ENCODE peak calls at places on chromosomes 5 and 9, in eight cellular contexts. One of them, this sample, is unnamed.

GRCh38 chr5:37833990-37834389 is 5.9 kb downstream of the GDNF start:
- DNase-seq in PC-3: no peak
- DNase-seq in IMR-90: no peak
- DNase-seq in hepatocyte: no peak
- DNase-seq in GM23338: no peak
- DNase-seq in H1: no peak
- DNase-seq in neural progenitor cell: peak; percentile 28
- DNase-seq in GM23248: no peak
- DNase-seq in this sample: no peak

GRCh38 chr5:178069909-178070308 is 43.4 kb upstream of the N4BP3 start:
- DNase-seq in H1: no peak
- DNase-seq in IMR-90: peak; percentile 26
- DNase-seq in hepatocyte: peak; percentile 35
- DNase-seq in GM23248: peak; percentile 50
- DNase-seq in PC-3: peak; percentile 70
- DNase-seq in neural progenitor cell: peak; percentile 63
- DNase-seq in GM23338: peak; percentile 90
- DNase-seq in this sample: no peak

GRCh38 chr5:137344723-137345322 is 154.3 kb downstream of the SPOCK1 start:
- DNase-seq in IMR-90: peak; percentile 53
- DNase-seq in GM23248: peak; percentile 74
- DNase-seq in hepatocyte: peak; percentile 39
- DNase-seq in PC-3: peak; percentile 76
- DNase-seq in neural progenitor cell: peak; percentile 64
- DNase-seq in GM23338: peak; percentile 85
- DNase-seq in H1: peak; percentile 9
- DNase-seq in this sample: no peak

GRCh38 chr5:180596668-180597231 is 5.5 kb upstream of the SCGB3A1 start:
- DNase-seq in PC-3: no peak
- DNase-seq in hepatocyte: no peak
- DNase-seq in GM23248: no peak
- DNase-seq in GM23338: no peak
- DNase-seq in IMR-90: no peak
- DNase-seq in H1: no peak
- DNase-seq in neural progenitor cell: no peak
- DNase-seq in this sample: no peak

GRCh38 chr5:166074839-166075481 is 2216.5 kb upstream of the WWC1 start:
- DNase-seq in neural progenitor cell: peak; percentile 48
- DNase-seq in H1: no peak
- DNase-seq in GM23338: peak; percentile 74
- DNase-seq in PC-3: no peak
- DNase-seq in hepatocyte: no peak
- DNase-seq in IMR-90: no peak
- DNase-seq in GM23248: no peak
- DNase-seq in this sample: no peak

GRCh38 chr9:77433675-77434445 is 214.3 kb downstream of the GNA14 start:
- DNase-seq in PC-3: peak; percentile 64
- DNase-seq in neural progenitor cell: peak; percentile 78
- DNase-seq in GM23338: peak; percentile 88
- DNase-seq in hepatocyte: peak; percentile 85
- DNase-seq in GM23248: peak; percentile 87
- DNase-seq in IMR-90: peak; percentile 74
- DNase-seq in H1: no peak
- DNase-seq in this sample: no peak

GRCh38 chr9:71145179-71145578 is 23.8 kb upstream of the TRPM3 start:
- DNase-seq in H1: no peak
- DNase-seq in neural progenitor cell: no peak
- DNase-seq in hepatocyte: peak; percentile 31
- DNase-seq in PC-3: no peak
- DNase-seq in IMR-90: no peak
- DNase-seq in GM23338: no peak
- DNase-seq in GM23248: no peak
- DNase-seq in this sample: no peak

GRCh38 chr9:90801507-90802289 is at the start of gene SYK:
- DNase-seq in H1: no peak
- DNase-seq in hepatocyte: peak; percentile 56
- DNase-seq in neural progenitor cell: peak; percentile 60
- DNase-seq in IMR-90: no peak
- DNase-seq in GM23248: no peak
- DNase-seq in PC-3: peak; percentile 60
- DNase-seq in GM23338: peak; percentile 80
- DNase-seq in this sample: peak; percentile 74

GRCh38 chr5:39102684-39103155 is 28.5 kb upstream of the RICTOR start:
- DNase-seq in IMR-90: peak; percentile 24
- DNase-seq in GM23338: no peak
- DNase-seq in PC-3: no peak
- DNase-seq in neural progenitor cell: no peak
- DNase-seq in hepatocyte: no peak
- DNase-seq in H1: no peak
- DNase-seq in GM23248: peak; percentile 13
- DNase-seq in this sample: no peak

GRCh38 chr5:82601085-82601484 is 322.9 kb upstream of the RPS23 start:
- DNase-seq in neural progenitor cell: no peak
- DNase-seq in H1: no peak
- DNase-seq in hepatocyte: peak; percentile 49
- DNase-seq in IMR-90: no peak
- DNase-seq in GM23248: no peak
- DNase-seq in GM23338: no peak
- DNase-seq in PC-3: no peak
- DNase-seq in this sample: no peak

GRCh38 chr5:151244210-151244609 is 8.8 kb upstream of the GM2A start:
- DNase-seq in PC-3: no peak
- DNase-seq in GM23338: no peak
- DNase-seq in neural progenitor cell: no peak
- DNase-seq in GM23248: no peak
- DNase-seq in hepatocyte: no peak
- DNase-seq in H1: no peak
- DNase-seq in IMR-90: no peak
- DNase-seq in this sample: peak; percentile 15
- H3K4me1 ChIP-seq in PC-3: peaks cover 5% of the 10 kb centered on the region
- H3K4me1 ChIP-seq in GM23338: peaks cover 8% of the 10 kb centered on the region
- H3K4me1 ChIP-seq in neural progenitor cell: no peaks in the 10 kb centered on the region
- H3K4me1 ChIP-seq in GM23248: no peaks in the 10 kb centered on the region
- H3K4me1 ChIP-seq in hepatocyte: no peaks in the 10 kb centered on the region
- H3K4me1 ChIP-seq in H1: peaks cover 6% of the 10 kb centered on the region
- H3K4me1 ChIP-seq in IMR-90: no peaks in the 10 kb centered on the region
- H3K4me1 ChIP-seq in this sample: peaks cover 8% of the 10 kb centered on the region

GRCh38 chr5:150400327-150401075 is 12.2 kb downstream of the CD74 start:
- DNase-seq in PC-3: no peak
- DNase-seq in GM23338: no peak
- DNase-seq in H1: no peak
- DNase-seq in hepatocyte: no peak
- DNase-seq in GM23248: no peak
- DNase-seq in IMR-90: no peak
- DNase-seq in neural progenitor cell: no peak
- DNase-seq in this sample: no peak
- H3K36me3 ChIP-seq in PC-3: peaks cover 40% of the 10 kb centered on the region
- H3K36me3 ChIP-seq in GM23338: peaks cover 11% of the 10 kb centered on the region
- H3K36me3 ChIP-seq in H1: peaks cover 28% of the 10 kb centered on the region
- H3K36me3 ChIP-seq in hepatocyte: no peaks in the 10 kb centered on the region
- H3K36me3 ChIP-seq in GM23248: no peaks in the 10 kb centered on the region
- H3K36me3 ChIP-seq in IMR-90: peaks cover 31% of the 10 kb centered on the region
- H3K36me3 ChIP-seq in neural progenitor cell: no peaks in the 10 kb centered on the region
- H3K36me3 ChIP-seq in this sample: no peaks in the 10 kb centered on the region

DNA sequence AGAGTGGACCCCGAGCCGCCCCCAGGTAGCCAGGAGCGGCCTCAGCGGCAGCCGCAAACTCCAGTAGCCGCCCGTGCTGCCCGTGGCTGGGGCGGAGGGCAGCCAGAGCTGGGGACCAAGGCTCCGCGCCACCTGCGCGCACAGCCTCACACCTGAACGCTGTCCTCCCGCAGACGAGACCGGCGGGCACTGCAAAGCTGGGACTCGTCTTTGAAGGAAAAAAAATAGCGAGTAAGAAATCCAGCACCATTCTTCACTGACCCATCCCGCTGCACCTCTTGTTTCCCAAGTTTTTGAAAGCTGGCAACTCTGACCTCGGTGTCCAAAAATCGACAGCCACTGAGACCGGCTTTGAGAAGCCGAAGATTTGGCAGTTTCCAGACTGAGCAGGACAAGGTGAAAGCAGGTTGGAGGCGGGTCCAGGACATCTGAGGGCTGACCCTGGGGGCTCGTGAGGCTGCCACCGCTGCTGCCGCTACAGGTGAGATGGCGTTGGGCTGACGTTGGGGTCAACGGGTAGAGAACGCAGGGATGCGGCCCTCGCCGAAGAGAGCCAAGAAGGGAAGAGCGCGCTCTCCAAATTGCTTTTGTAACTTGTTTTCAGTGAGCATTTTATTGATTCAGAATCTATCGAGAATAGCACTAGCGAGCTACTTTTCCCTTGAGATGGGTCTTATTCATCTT is 425 bp downstream of the PTGER4 start:
- DNase-seq in IMR-90: no peak
- DNase-seq in GM23248: no peak
- DNase-seq in PC-3: peak; percentile 41
- DNase-seq in H1: no peak
- DNase-seq in hepatocyte: no peak
- DNase-seq in neural progenitor cell: peak; percentile 29
- DNase-seq in GM23338: peak; percentile 52
- DNase-seq in this sample: no peak
- H2AFZ ChIP-seq in IMR-90: peak overlapping the region; percentile 87
- H2AFZ ChIP-seq in GM23248: peak overlapping the region; percentile 82
- H2AFZ ChIP-seq in PC-3: peak overlapping the region; percentile 58
- H2AFZ ChIP-seq in H1: peak overlapping the region; percentile 47
- H2AFZ ChIP-seq in hepatocyte: peak overlapping the region; percentile 85
- H2AFZ ChIP-seq in neural progenitor cell: peak overlapping the region; percentile 94
- H2AFZ ChIP-seq in GM23338: peak overlapping the region; percentile 97
- H2AFZ ChIP-seq in this sample: peak overlapping the region; percentile 79

GRCh38 chr9:120894404-120895226 is 17.6 kb upstream of the PHF19 start:
- DNase-seq in H1: no peak
- DNase-seq in hepatocyte: peak; percentile 69
- DNase-seq in GM23338: peak; percentile 85
- DNase-seq in PC-3: no peak
- DNase-seq in GM23248: peak; percentile 70
- DNase-seq in neural progenitor cell: peak; percentile 63
- DNase-seq in IMR-90: no peak
- DNase-seq in this sample: no peak
- H3K4me1 ChIP-seq in H1: peaks cover 5% of the 10 kb centered on the region
- H3K4me1 ChIP-seq in hepatocyte: peaks cover 22% of the 10 kb centered on the region
- H3K4me1 ChIP-seq in GM23338: peaks cover 9% of the 10 kb centered on the region
- H3K4me1 ChIP-seq in PC-3: peaks cover 21% of the 10 kb centered on the region
- H3K4me1 ChIP-seq in GM23248: no peaks in the 10 kb centered on the region
- H3K4me1 ChIP-seq in neural progenitor cell: no peaks in the 10 kb centered on the region
- H3K4me1 ChIP-seq in IMR-90: no peaks in the 10 kb centered on the region
- H3K4me1 ChIP-seq in this sample: peaks cover 10% of the 10 kb centered on the region

DNA sequence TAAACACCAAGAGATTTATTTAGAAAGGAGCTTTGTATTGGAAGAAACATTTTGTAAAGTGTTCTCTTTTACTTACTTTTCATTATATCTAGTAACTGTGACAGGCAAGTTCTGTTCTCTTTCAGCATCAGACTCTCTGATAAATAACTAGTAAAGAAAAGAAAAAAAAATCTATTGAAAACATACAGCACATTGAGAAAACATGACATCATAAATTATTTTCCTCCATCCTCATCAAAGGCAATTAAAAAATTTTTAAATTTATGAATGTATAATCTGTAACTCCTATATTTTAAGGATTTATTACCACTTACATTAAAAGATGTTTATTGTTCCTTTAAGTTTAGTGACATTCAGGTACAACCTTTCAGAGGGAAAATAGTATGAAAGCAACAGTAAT is 11.1 kb downstream of the CCNH start:
- DNase-seq in IMR-90: no peak
- DNase-seq in GM23338: no peak
- DNase-seq in GM23248: no peak
- DNase-seq in PC-3: no peak
- DNase-seq in neural progenitor cell: no peak
- DNase-seq in hepatocyte: no peak
- DNase-seq in H1: no peak
- DNase-seq in this sample: no peak
- H3K36me3 ChIP-seq in IMR-90: peaks cover 18% of the 10 kb centered on the region
- H3K36me3 ChIP-seq in GM23338: peaks cover 49% of the 10 kb centered on the region
- H3K36me3 ChIP-seq in GM23248: peaks cover 63% of the 10 kb centered on the region
- H3K36me3 ChIP-seq in PC-3: peaks cover 89% of the 10 kb centered on the region
- H3K36me3 ChIP-seq in neural progenitor cell: peaks cover 28% of the 10 kb centered on the region
- H3K36me3 ChIP-seq in hepatocyte: no peaks in the 10 kb centered on the region
- H3K36me3 ChIP-seq in H1: peaks cover 13% of the 10 kb centered on the region
- H3K36me3 ChIP-seq in this sample: peaks cover 52% of the 10 kb centered on the region

This sample was measured in PC-9.